ENCODE peak calls at places on chromosomes 11 and 22, in seven cellular contexts. F, G, N, I, C, E and R are unnamed samples.

GRCh38 chr11:61899146-61899841 is 7.9 kb upstream of the FADS3 start:
- DNase-seq in F (peak), G (peak), N (no peak), I (peak), C (peak), E (peak), R (peak)

GRCh38 chr11:134289789-134290188 is 13.6 kb downstream of the GLB1L3 start:
- DNase-seq in F (no peak), G (no peak), N (no peak), I (no peak), C (no peak), E (no peak), R (no peak)

GRCh38 chr11:58059011-58059358 is 28.2 kb downstream of the OR6Q1 start:
- DNase-seq in F (no peak), G (no peak), N (peak), I (peak), C (no peak), E (no peak), R (no peak)

GRCh38 chr22:31206896-31207687 is 5.0 kb upstream of the LIMK2 start:
- DNase-seq in F (no peak), G (peak), N (no peak), I (no peak), C (peak), E (no peak), R (peak)

GRCh38 chr22:46085831-46086576 is 64.3 kb upstream of the PPARA start:
- DNase-seq in F (no peak), G (peak), N (peak), I (no peak), C (peak), E (peak), R (peak)

GRCh38 chr11:17208257-17208999 is 642 bp upstream of the PIK3C2A start:
- DNase-seq in F (peak), G (peak), N (no peak), I (peak), C (no peak), E (no peak), R (no peak)

GRCh38 chr11:71084306-71085012 is 167.9 kb downstream of the SHANK2 start:
- DNase-seq in F (no peak), G (no peak), N (no peak), I (no peak), C (no peak), E (no peak), R (no peak)

GRCh38 chr22:41377846-41378245 is 3.9 kb upstream of the TEF start:
- DNase-seq in F (no peak), G (no peak), N (no peak), I (no peak), C (no peak), E (no peak), R (no peak)

GRCh38 chr11:121482231-121483129 is 29.7 kb upstream of the SORL1-AS1 start:
- DNase-seq in F (peak), G (no peak), N (no peak), I (no peak), C (no peak), E (no peak), R (no peak)

GRCh38 chr11:44030276-44030932 is 17.4 kb upstream of the ACCSL start:
- DNase-seq in F (no peak), G (no peak), N (peak), I (peak), C (peak), E (no peak), R (no peak)

GRCh38 chr11:107683807-107684206 is 28.0 kb downstream of the SLN start:
- DNase-seq in F (no peak), G (no peak), N (no peak), I (no peak), C (no peak), E (no peak), R (no peak)

GRCh38 chr11:93740802-93741093 is 547 bp downstream of the TAF1D start:
- DNase-seq in F (peak), G (peak), N (peak), I (peak), C (peak), E (peak), R (peak)

GRCh38 chr11:83736689-83737088 is 450.5 kb upstream of the CCDC90B start:
- DNase-seq in F (no peak), G (no peak), N (no peak), I (no peak), C (no peak), E (no peak), R (no peak)

GRCh38 chr22:22031183-22031560 is 48.6 kb upstream of the TOP3B start:
- DNase-seq in F (no peak), G (no peak), N (no peak), I (no peak), C (no peak), E (peak), R (no peak)

GRCh38 chr22:42747701-42748513 is 27.2 kb upstream of the A4GALT start:
- DNase-seq in F (no peak), G (no peak), N (peak), I (peak), C (no peak), E (no peak), R (no peak)

GRCh38 chr22:45312415-45312814 is 2.7 kb downstream of the FAM118A start:
- DNase-seq in F (no peak), G (no peak), N (no peak), I (no peak), C (no peak), E (no peak), R (no peak)

GRCh38 chr11:60932605-60933346 is 8.5 kb downstream of the TMEM132A start:
- DNase-seq in F (no peak), G (no peak), N (no peak), I (no peak), C (no peak), E (peak), R (no peak)

GRCh38 chr11:102476069-102476468 is 23.5 kb upstream of the TMEM123 start:
- DNase-seq in F (no peak), G (no peak), N (no peak), I (peak), C (no peak), E (no peak), R (no peak)

GRCh38 chr11:108958446-108959123 is 293.7 kb downstream of the DDX10 start:
- DNase-seq in F (no peak), G (no peak), N (no peak), I (peak), C (no peak), E (no peak), R (no peak)

GRCh38 chr22:38213319-38214247 is 11.8 kb downstream of the MAFF start:
- DNase-seq in F (no peak), G (no peak), N (no peak), I (no peak), C (no peak), E (no peak), R (no peak)

GRCh38 chr11:23725752-23726151 is 771.1 kb upstream of the LUZP2 start:
- DNase-seq in F (no peak), G (no peak), N (peak), I (no peak), C (no peak), E (no peak), R (no peak)

GRCh38 chr11:70111269-70112016 is 33.3 kb downstream of the ANO1 start:
- DNase-seq in F (no peak), G (peak), N (peak), I (peak), C (peak), E (no peak), R (peak)

GRCh38 chr11:110028904-110029303 is 64.3 kb upstream of the ZC3H12C start:
- DNase-seq in F (no peak), G (no peak), N (no peak), I (peak), C (no peak), E (no peak), R (no peak)

GRCh38 chr11:4495487-4495886 is 13.0 kb downstream of the OR52K1 start:
- DNase-seq in F (no peak), G (no peak), N (no peak), I (no peak), C (no peak), E (no peak), R (no peak)

GRCh38 chr11:47518212-47518959 is 34.5 kb downstream of the CELF1 start:
- DNase-seq in F (no peak), G (no peak), N (no peak), I (no peak), C (no peak), E (no peak), R (no peak)

GRCh38 chr11:57325735-57326048 is 940 bp upstream of the TNKS1BP1 start:
- DNase-seq in F (no peak), G (peak), N (no peak), I (no peak), C (peak), E (no peak), R (peak)

GRCh38 chr22:46374663-46375474 is 39.4 kb downstream of the TRMU start:
- DNase-seq in F (no peak), G (peak), N (no peak), I (no peak), C (peak), E (no peak), R (peak)

GRCh38 chr11:76200006-76200940 is 6.0 kb downstream of the WNT11 start:
- DNase-seq in F (no peak), G (no peak), N (no peak), I (no peak), C (peak), E (no peak), R (no peak)

GRCh38 chr11:128926437-128927107 is 16.1 kb downstream of the TP53AIP1 start:
- DNase-seq in F (no peak), G (no peak), N (no peak), I (no peak), C (no peak), E (peak), R (no peak)

GRCh38 chr11:32178692-32179091 is 87.8 kb downstream of the RCN1 start:
- DNase-seq in F (no peak), G (no peak), N (no peak), I (no peak), C (no peak), E (no peak), R (no peak)

GRCh38 chr22:31442768-31443489 is 43.5 kb downstream of the DRG1 start:
- DNase-seq in F (no peak), G (no peak), N (no peak), I (no peak), C (no peak), E (no peak), R (no peak)

DNA sequence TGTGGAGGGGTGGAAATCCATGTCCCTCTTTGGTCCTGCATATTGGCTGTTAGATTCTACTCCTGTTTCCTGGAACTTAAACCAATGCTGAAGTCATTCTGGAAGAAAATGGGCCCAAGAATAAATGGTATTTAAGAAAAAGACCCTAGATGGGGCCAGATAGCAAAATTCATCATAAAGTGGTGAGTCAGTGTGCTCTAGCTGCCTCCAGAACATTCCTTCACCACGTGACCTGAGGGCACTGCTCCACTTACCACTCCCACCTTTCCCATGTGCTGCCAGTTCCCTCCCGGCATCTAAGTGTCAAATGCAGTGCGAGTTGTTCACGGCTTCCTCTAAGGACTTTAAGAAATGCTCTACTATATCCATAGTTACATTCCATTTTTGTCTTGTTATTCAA is 30.9 kb upstream of the NAP1L4 start:
- DNase-seq in F (no peak), G (no peak), N (peak), I (peak), C (no peak), E (no peak), R (no peak)
- TF ChIP-seq CTCF in F (no peak), G (no peak), N (no peak), I (no peak), C (no peak), E (no peak), R (no peak)

GRCh38 chr11:119295178-119295577 is 21.8 kb downstream of the MCAM start:
- DNase-seq in F (no peak), G (no peak), N (no peak), I (no peak), C (no peak), E (no peak), R (no peak)
- TF ChIP-seq CTCF in F (no peak), G (no peak), N (no peak), I (no peak), C (no peak), E (no peak), R (no peak)

GRCh38 chr11:27842290-27842689 is 142.0 kb upstream of the BDNF start:
- DNase-seq in F (no peak), G (no peak), N (no peak), I (no peak), C (no peak), E (no peak), R (no peak)

GRCh38 chr11:27837895-27838563 is 137.8 kb upstream of the BDNF start:
- DNase-seq in F (no peak), G (no peak), N (no peak), I (no peak), C (no peak), E (no peak), R (no peak)

GRCh38 chr11:27838674-27839073 is 138.4 kb upstream of the BDNF start:
- DNase-seq in F (no peak), G (no peak), N (no peak), I (no peak), C (no peak), E (no peak), R (no peak)

DNA sequence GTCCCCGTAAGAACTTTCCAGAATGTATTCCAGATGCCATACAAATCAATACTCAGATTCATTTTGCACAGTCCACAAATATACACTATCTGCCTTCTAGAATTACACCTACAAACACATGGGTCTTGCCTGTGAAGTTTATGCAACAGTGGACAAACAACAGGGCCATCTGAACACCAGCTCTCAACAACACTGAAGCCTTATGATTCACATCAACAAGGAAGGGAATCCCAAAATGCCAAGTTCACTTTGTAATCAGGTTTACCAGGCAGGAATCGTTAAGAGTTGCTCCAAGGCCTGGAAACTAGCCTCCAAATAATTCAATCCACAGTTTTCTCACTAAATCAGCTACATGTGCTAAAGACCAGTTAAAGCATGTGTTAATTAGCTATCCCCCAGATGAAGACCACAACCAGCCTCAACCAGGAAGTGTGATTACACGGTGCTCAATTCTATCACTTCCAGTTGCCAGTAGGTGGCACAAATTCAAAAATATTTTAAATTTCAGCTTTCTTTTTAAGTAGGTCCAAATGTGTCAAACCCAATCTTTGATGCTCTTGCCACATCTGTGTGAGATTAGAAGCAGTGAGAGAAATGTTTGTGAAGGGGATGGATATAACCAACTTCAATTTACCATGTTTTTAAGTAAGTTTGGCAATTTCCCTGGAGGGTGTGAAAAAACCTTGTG is 139.1 kb upstream of the BDNF start:
- DNase-seq in F (no peak), G (no peak), N (peak), I (peak), C (no peak), E (no peak), R (no peak)
- TF ChIP-seq CTCF in F (no peak), G (peak), N (peak), I (peak), C (peak), E (no peak), R (no peak)

DNA sequence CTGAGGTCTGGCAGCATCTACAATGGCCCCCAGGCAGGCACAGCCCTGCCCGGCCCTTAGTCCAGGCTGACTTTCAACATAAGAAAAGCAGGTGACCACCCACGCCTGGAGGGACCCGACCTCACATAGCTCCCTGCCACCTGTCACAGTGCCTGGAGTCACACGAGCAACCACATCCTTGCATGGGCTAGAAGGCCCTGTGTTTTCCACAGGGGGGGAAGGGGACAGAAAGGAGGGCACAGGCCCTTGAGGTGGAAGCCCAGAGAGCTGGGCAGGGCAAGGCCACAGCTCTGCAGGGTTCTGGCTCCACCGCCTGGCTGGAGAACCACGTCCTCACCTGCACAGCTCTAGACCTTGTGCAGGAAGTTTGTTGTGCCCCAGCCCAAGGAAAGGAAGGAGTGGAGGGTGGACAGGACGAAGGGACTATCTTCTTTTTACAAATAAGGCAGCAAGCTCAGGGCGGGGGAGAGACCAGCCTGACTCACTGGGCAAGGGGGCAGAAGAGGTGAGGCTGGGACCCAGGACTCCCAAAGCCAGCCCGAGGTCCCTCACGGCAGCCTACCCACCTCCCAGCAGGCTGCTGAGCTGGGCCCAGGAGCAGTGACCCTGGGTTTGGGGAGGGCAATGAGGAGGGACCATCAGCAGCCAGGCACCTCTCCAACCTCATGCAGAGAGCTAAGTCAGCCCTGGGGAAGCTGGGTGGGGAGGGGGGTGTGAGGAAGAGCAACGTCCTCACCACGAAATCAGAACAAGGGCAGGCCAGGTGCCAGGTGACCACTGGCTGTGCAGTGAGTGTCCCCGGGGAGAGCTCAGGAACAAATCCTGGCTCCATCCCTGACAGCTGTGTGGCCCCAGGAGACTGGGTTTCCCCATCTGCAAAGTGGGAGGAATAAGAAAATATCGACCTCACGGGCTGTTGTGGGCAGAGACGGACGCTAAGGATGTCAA is 4.3 kb downstream of the C1QTNF6 start:
- DNase-seq in F (no peak), G (no peak), N (no peak), I (no peak), C (no peak), E (peak), R (peak)
- TF ChIP-seq CTCF in F (no peak), G (no peak), N (no peak), I (no peak), C (no peak), E (no peak), R (no peak)

DNA sequence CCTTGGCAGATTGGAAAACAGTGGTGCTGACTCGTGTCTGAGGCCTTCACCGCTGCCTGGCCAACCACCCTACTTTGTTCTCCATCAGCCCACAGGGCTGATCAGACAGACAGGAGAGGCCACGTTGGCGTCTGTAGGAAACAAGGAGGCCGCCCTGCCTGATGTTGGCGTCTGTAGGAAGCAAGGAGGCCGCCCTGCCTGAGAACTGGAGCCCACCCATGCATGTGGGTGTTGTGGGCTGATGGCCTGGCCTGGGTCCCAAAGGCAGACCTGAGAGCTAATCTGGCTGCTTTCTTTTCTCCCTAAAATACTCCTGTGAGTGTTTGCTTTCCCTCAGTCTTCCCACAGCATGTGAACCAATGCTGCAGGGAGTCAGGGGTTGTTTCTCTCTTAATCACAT is 57.3 kb downstream of the SBF1 start:
- DNase-seq in F (no peak), G (no peak), N (no peak), I (peak), C (no peak), E (no peak), R (no peak)
- TF ChIP-seq CTCF in F (no peak), G (no peak), N (no peak), I (no peak), C (no peak), E (no peak), R (no peak)

DNA sequence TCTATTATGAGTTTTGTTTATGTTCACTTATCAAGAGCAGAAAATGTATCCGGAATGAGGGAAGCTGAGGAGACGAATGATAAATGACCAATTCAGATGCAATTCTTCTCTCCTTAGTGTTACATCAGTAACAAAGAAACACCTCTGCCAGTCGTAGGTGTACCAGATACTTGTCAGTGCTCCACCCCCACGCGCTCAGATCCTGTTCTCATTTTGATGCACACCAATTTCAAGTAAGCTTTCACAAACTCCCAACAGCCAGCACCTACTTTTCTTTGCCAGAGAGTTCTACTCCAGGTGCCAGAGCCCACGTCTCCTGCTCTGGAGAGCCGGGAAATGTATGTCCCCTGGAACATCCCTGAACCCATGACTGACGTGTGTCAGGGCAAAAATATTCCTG is 43.7 kb downstream of the OR8B12 start:
- DNase-seq in F (no peak), G (no peak), N (no peak), I (no peak), C (no peak), E (no peak), R (no peak)
- TF ChIP-seq CTCF in F (no peak), G (no peak), N (no peak), I (no peak), C (no peak), E (no peak), R (no peak)

GRCh38 chr11:612201-612960 is 3.4 kb downstream of the IRF7 start:
- DNase-seq in F (no peak), G (no peak), N (no peak), I (peak), C (no peak), E (no peak), R (peak)
- TF ChIP-seq CTCF in F (no peak), G (no peak), N (peak), I (peak), C (no peak), E (no peak), R (no peak)

DNA sequence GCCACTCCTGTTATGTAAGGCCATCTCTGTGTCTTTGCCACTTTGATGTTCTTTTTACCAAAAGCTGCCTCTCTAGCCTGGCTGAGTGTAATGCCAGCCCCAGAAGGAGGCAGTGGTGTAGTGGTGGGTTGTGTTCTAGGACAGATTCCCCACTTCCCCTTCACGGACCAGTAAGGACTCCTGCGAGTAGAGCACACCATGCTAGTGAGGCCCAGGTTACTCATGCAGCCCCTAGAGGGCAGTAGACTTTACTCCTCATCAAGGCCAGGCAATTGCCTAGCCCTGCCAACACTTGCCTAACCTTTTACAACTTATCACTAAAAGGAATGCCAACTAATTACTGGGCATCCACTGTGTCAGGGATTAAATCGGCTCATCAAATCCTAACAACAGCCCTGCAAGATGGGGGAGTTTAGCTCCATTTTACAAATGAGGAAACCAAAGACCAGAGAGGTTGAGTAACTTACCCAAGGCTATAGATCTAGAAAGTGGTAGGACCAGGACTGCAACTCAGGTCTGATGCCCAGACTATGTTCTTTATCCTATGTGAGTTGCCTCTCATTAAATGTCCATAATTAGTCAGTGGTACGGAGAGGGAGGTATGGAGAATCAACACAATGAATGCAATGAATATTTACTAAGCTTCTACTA is 75.3 kb downstream of the APIP start:
- DNase-seq in F (no peak), G (peak), N (no peak), I (peak), C (no peak), E (no peak), R (no peak)
- TF ChIP-seq CTCF in F (peak), G (peak), N (peak), I (peak), C (no peak), E (peak), R (no peak)